ENCODE peak calls at places on chromosomes 5 and 9, in six cellular contexts. Z is AG08396, A is endothelial cell, E is T-cell, O is GM19239, D is pancreas. V is an unnamed sample.

GRCh38 chr9:108512426-108513173 is 343.2 kb downstream of the ACTL7B start:
- DNase-seq in Z (no peak), A (no peak), E (no peak), O (no peak), D (no peak), V (no peak)

GRCh38 chr5:40233268-40233667 is 446.4 kb upstream of the PTGER4 start:
- DNase-seq in Z (no peak), A (no peak), E (no peak), O (no peak), D (no peak), V (peak; percentile 11)

GRCh38 chr9:2676466-2676865 is 40.8 kb upstream of the KCNV2 start:
- DNase-seq in Z (no peak), A (no peak), E (no peak), O (no peak), D (no peak), V (no peak)

GRCh38 chr9:129619787-129620668 is 873 bp downstream of the C9orf50 start:
- DNase-seq in Z (peak; percentile 70), A (no peak), E (no peak), O (no peak), D (no peak), V (no peak)

GRCh38 chr5:75526065-75526464 is 14.4 kb downstream of the POLK start:
- DNase-seq in Z (no peak), A (no peak), E (no peak), O (no peak), D (no peak), V (no peak)

GRCh38 chr5:157328277-157328912 is 62.5 kb downstream of the CYFIP2 start:
- DNase-seq in Z (peak; percentile 89), A (peak; percentile 55), E (peak; percentile 67), O (peak; percentile 77), D (peak; percentile 59), V (peak; percentile 90)

GRCh38 chr5:129271309-129271708 is 176.8 kb downstream of the ISOC1 start:
- DNase-seq in Z (no peak), A (peak; percentile 22), E (no peak), O (no peak), D (no peak), V (peak; percentile 49)

GRCh38 chr5:163385276-163385675 is 52.1 kb upstream of the CCNG1 start:
- DNase-seq in Z (no peak), A (no peak), E (no peak), O (no peak), D (no peak), V (no peak)

GRCh38 chr5:89268460-89268859 is 385.5 kb upstream of the MEF2C start:
- DNase-seq in Z (no peak), A (no peak), E (peak; percentile 1), O (no peak), D (no peak), V (no peak)

GRCh38 chr9:109033941-109034700 is 20.8 kb upstream of the CTNNAL1 start:
- DNase-seq in Z (no peak), A (no peak), E (no peak), O (no peak), D (no peak), V (peak; percentile 66)

GRCh38 chr5:93580387-93581100 is 475 bp downstream of the NR2F1-AS1 start:
- DNase-seq in Z (no peak), A (no peak), E (no peak), O (no peak), D (no peak), V (no peak)